ENCODE peak calls at places on chromosomes 16 and 17, in seven cellular contexts. V, U, C, H, Q, I and T are unnamed samples.

GRCh38 chr17:55577011-55577586 is 65.8 kb upstream of the SMIM36 start:
- DNase-seq in V (peak), U (peak), C (no peak), H (no peak), Q (peak), I (no peak), T (no peak)

GRCh38 chr17:51472670-51473069 is 212.3 kb downstream of the UTP18 start:
- DNase-seq in V (no peak), U (no peak), C (no peak), H (no peak), Q (no peak), I (no peak), T (no peak)

GRCh38 chr16:1346422-1347285 is 5.0 kb downstream of the TSR3 start:
- DNase-seq in V (no peak), U (no peak), C (no peak), H (no peak), Q (no peak), I (no peak), T (no peak)

GRCh38 chr17:79115487-79115886 is 40.9 kb downstream of the ENGASE start:
- DNase-seq in V (no peak), U (no peak), C (no peak), H (no peak), Q (no peak), I (no peak), T (no peak)

GRCh38 chr17:83176956-83177583 is 97.7 kb downstream of the METRNL start:
- DNase-seq in V (peak), U (no peak), C (no peak), H (no peak), Q (no peak), I (no peak), T (no peak)

GRCh38 chr17:32553168-32553567 is 66.4 kb downstream of the CDK5R1 start:
- DNase-seq in V (no peak), U (no peak), C (no peak), H (no peak), Q (no peak), I (no peak), T (no peak)

GRCh38 chr17:56638536-56639177 is 45.2 kb downstream of the NOG start:
- DNase-seq in V (no peak), U (peak), C (no peak), H (no peak), Q (no peak), I (no peak), T (no peak)

GRCh38 chr17:45147102-45147580 is 1.1 kb upstream of the HEXIM1 start:
- DNase-seq in V (peak), U (no peak), C (peak), H (peak), Q (no peak), I (no peak), T (no peak)

GRCh38 chr17:18380471-18381157 is 3.0 kb downstream of the EVPLL start:
- DNase-seq in V (no peak), U (no peak), C (no peak), H (no peak), Q (no peak), I (no peak), T (no peak)

GRCh38 chr17:60387666-60388065 is 4.3 kb downstream of the USP32 start:
- DNase-seq in V (no peak), U (no peak), C (no peak), H (no peak), Q (no peak), I (no peak), T (no peak)

GRCh38 chr17:81448960-81449359 is 53.7 kb downstream of the BAHCC1 start:
- DNase-seq in V (no peak), U (no peak), C (no peak), H (no peak), Q (no peak), I (no peak), T (no peak)

GRCh38 chr17:17081304-17081940 is 39.2 kb downstream of the MPRIP start:
- DNase-seq in V (no peak), U (no peak), C (no peak), H (no peak), Q (no peak), I (no peak), T (no peak)

GRCh38 chr17:27808629-27809028 is 8.3 kb upstream of the NOS2 start:
- DNase-seq in V (no peak), U (no peak), C (no peak), H (no peak), Q (no peak), I (no peak), T (no peak)

GRCh38 chr16:50396770-50397525 is 28.2 kb upstream of the BRD7 start:
- DNase-seq in V (no peak), U (no peak), C (no peak), H (no peak), Q (no peak), I (no peak), T (no peak)

GRCh38 chr17:65794572-65794971 is 233.1 kb upstream of the AXIN2 start:
- DNase-seq in V (no peak), U (no peak), C (no peak), H (no peak), Q (peak), I (no peak), T (no peak)

GRCh38 chr17:48517478-48517877 is 13.3 kb downstream of the HOXB1 start:
- DNase-seq in V (no peak), U (no peak), C (no peak), H (no peak), Q (no peak), I (no peak), T (no peak)